ENCODE peak calls at places on chromosomes 4 and X, in six cellular contexts. F, V, I, G, R and K are unnamed samples. For H3K4me1, the result is how much of the 10 kb centered on the place peaks cover.

GRCh38 chrX:94053575-94053974 is 379.6 kb downstream of the FAM133A start:
- DNase-seq in F (no peak), V (no peak), I (no peak), G (no peak), R (no peak), K (no peak)

GRCh38 chr4:55086561-55086960 is 38.8 kb downstream of the KDR start:
- DNase-seq in F (no peak), V (no peak), I (no peak), G (no peak), R (no peak), K (no peak)

GRCh38 chrX:135591871-135592270 is 71.4 kb downstream of the INTS6L start:
- DNase-seq in F (no peak), V (no peak), I (no peak), G (no peak), R (no peak), K (no peak)

GRCh38 chrX:24285082-24285481 is 28.8 kb downstream of the SUPT20HL2 start:
- DNase-seq in F (no peak), V (no peak), I (no peak), G (no peak), R (no peak), K (no peak)

GRCh38 chr4:88280228-88280795 is 4.0 kb downstream of the PPM1K start:
- DNase-seq in F (no peak), V (no peak), I (no peak), G (no peak), R (no peak), K (no peak)

GRCh38 chrX:17692709-17693346 is 44.5 kb upstream of the SCML1 start:
- DNase-seq in F (no peak), V (no peak), I (no peak), G (no peak), R (no peak), K (no peak)

GRCh38 chr4:7001271-7001670 is 41.9 kb upstream of the TADA2B start:
- DNase-seq in F (peak), V (no peak), I (no peak), G (no peak), R (no peak), K (no peak)

GRCh38 chr4:121484633-121485032 is 103.8 kb upstream of the QRFPR start:
- DNase-seq in F (peak), V (no peak), I (no peak), G (no peak), R (no peak), K (no peak)

GRCh38 chrX:70062961-70063550 is 799 bp downstream of the OTUD6A start:
- DNase-seq in F (peak), V (no peak), I (no peak), G (no peak), R (no peak), K (no peak)

GRCh38 chrX:41137589-41137988 is 52.3 kb downstream of the USP9X start:
- DNase-seq in F (no peak), V (no peak), I (no peak), G (no peak), R (no peak), K (no peak)

GRCh38 chrX:8987672-8988250 is 46.2 kb downstream of the FAM9B start:
- DNase-seq in F (no peak), V (no peak), I (no peak), G (no peak), R (no peak), K (no peak)

GRCh38 chrX:9071031-9071650 is 37.2 kb upstream of the FAM9B start:
- DNase-seq in F (no peak), V (no peak), I (no peak), G (no peak), R (no peak), K (no peak)

GRCh38 chr4:56148428-56148827 is 199.7 kb downstream of the CEP135 start:
- DNase-seq in F (no peak), V (no peak), I (no peak), G (no peak), R (no peak), K (no peak)

GRCh38 chr4:147610666-147611065 is 6.5 kb upstream of the TMEM184C start:
- DNase-seq in F (no peak), V (no peak), I (no peak), G (no peak), R (no peak), K (no peak)

GRCh38 chr4:117545042-117545441 is 459.7 kb upstream of the TRAM1L1 start:
- DNase-seq in F (no peak), V (no peak), I (no peak), G (no peak), R (no peak), K (no peak)

GRCh38 chrX:23871905-23872546 is 35.7 kb downstream of the APOO start:
- DNase-seq in F (no peak), V (no peak), I (no peak), G (no peak), R (no peak), K (no peak)

GRCh38 chrX:113133316-113133715 is 292.7 kb upstream of the AMOT start:
- DNase-seq in F (no peak), V (no peak), I (no peak), G (no peak), R (no peak), K (no peak)

GRCh38 chrX:84155938-84156337 is 32.1 kb downstream of the RPS6KA6 start:
- DNase-seq in F (no peak), V (no peak), I (no peak), G (no peak), R (no peak), K (no peak)

DNA sequence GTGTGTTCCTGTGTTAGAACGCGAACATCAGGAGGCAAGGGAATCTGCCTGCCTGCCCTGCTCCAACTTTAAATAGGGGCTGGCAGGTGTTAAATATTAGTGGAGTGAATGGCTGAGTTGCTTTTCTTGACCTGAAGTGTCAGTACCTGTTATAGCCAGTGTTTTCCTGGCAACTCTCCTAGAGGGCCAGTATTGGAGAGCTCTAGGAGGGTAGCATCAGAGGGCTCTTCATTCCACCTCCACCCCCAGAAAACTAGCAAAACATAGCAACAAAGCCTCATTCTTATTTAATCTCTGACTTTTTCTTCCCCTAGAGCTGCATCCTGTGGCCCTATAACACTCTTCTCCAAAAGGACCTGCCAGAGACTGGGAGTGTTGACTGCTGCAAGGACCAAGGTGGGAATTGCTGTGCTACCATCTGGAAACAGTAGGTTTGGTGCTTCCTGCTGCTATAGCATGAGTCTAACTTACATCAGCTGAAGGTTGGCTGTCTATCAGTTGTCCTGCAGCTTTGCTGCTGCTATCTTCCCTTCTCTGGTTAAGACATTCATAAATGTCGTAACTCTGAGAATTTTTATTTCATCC is 33.5 kb downstream of the SGMS2 start:
- DNase-seq in F (no peak), V (no peak), I (no peak), G (no peak), R (no peak), K (no peak)
- H3K4me1 ChIP-seq in F (under half), V (under half), I (under half), G (half or more), R (under half), K (under half)

GRCh38 chr4:173243321-173243720 is 74.7 kb downstream of the GALNT7 start:
- DNase-seq in F (no peak), V (no peak), I (no peak), G (no peak), R (no peak), K (peak)
- H3K4me1 ChIP-seq in F (under half), V (under half), I (under half), G (under half), R (under half), K (under half)

GRCh38 chr4:5895287-5895686 is 2.4 kb upstream of the CRMP1 start:
- DNase-seq in F (no peak), V (no peak), I (no peak), G (no peak), R (no peak), K (no peak)

GRCh38 chr4:5900844-5901243 is 8.0 kb upstream of the CRMP1 start:
- DNase-seq in F (no peak), V (no peak), I (no peak), G (no peak), R (no peak), K (no peak)

GRCh38 chr4:5899881-5900280 is 7.0 kb upstream of the CRMP1 start:
- DNase-seq in F (no peak), V (no peak), I (no peak), G (no peak), R (no peak), K (no peak)

GRCh38 chr4:5899396-5899795 is 6.5 kb upstream of the CRMP1 start:
- DNase-seq in F (no peak), V (no peak), I (no peak), G (no peak), R (no peak), K (no peak)

GRCh38 chr4:5897674-5898073 is 4.8 kb upstream of the CRMP1 start:
- DNase-seq in F (no peak), V (no peak), I (no peak), G (no peak), R (no peak), K (no peak)
- H3K4me1 ChIP-seq in F (under half), V (under half), I (under half), G (under half), R (under half), K (under half)

GRCh38 chr4:42487230-42487629 is 89.9 kb downstream of the SHISA3 start:
- DNase-seq in F (no peak), V (no peak), I (no peak), G (no peak), R (no peak), K (no peak)
- H3K4me1 ChIP-seq in F (under half), V (under half), I (under half), G (under half), R (under half), K (half or more)

GRCh38 chr4:138226351-138226750 is 15.8 kb downstream of the SLC7A11 start:
- DNase-seq in F (no peak), V (no peak), I (no peak), G (no peak), R (no peak), K (no peak)
- H3K4me1 ChIP-seq in F (under half), V (under half), I (under half), G (under half), R (under half), K (under half)